ENCODE peak calls at places on chromosome 14, in six cellular contexts. J, K, X, N, W and C are unnamed samples.

GRCh38 chr14:55721353-55721752 is 141.3 kb downstream of the KTN1 start:
- DNase-seq in K (no peak), J (no peak), W (no peak), X (peak), N (no peak), C (peak)

GRCh38 chr14:76930549-76930948 is 98.0 kb downstream of the IRF2BPL start:
- DNase-seq in N (no peak), K (no peak), J (no peak), W (no peak), X (no peak), C (no peak)

GRCh38 chr14:89401783-89402182 is 15.2 kb downstream of the FOXN3 start:
- DNase-seq in W (no peak), K (no peak), J (no peak), X (no peak), N (no peak), C (no peak)

GRCh38 chr14:85468815-85469214 is 61.1 kb upstream of the FLRT2 start:
- DNase-seq in W (no peak), N (no peak), J (no peak), K (no peak), X (no peak), C (no peak)

GRCh38 chr14:100677925-100678765 is 48.5 kb upstream of the DLK1 start:
- DNase-seq in K (no peak), X (peak), N (no peak), W (no peak), J (no peak), C (no peak)

GRCh38 chr14:51653096-51653814 is 1.5 kb downstream of the FRMD6 start:
- DNase-seq in N (no peak), J (no peak), X (peak), W (no peak), K (no peak), C (peak)

GRCh38 chr14:60514378-60515243 is 5.7 kb downstream of the SIX6 start:
- DNase-seq in K (peak), J (no peak), X (peak), N (peak), W (peak), C (no peak)

GRCh38 chr14:50070840-50071548 is 45.4 kb downstream of the VCPKMT start:
- DNase-seq in W (no peak), X (no peak), J (no peak), N (no peak), K (peak), C (no peak)

GRCh38 chr14:91245029-91245428 is 525 bp upstream of the GPR68 start:
- DNase-seq in W (no peak), J (no peak), X (no peak), N (no peak), K (no peak), C (no peak)

GRCh38 chr14:35949933-35950332 is 123.8 kb downstream of the BRMS1L start:
- DNase-seq in X (no peak), K (no peak), W (no peak), J (no peak), N (no peak), C (no peak)

GRCh38 chr14:100524933-100525243 is 62.3 kb downstream of the BEGAIN start:
- DNase-seq in W (peak), J (no peak), K (peak), X (peak), N (peak), C (no peak)

GRCh38 chr14:100440207-100440631 is 117.1 kb downstream of the SLC25A47 start:
- DNase-seq in J (peak), W (peak), N (peak), X (peak), K (peak), C (peak)

GRCh38 chr14:74161526-74162158 is 76.9 kb downstream of the LIN52 start:
- DNase-seq in J (no peak), N (peak), X (no peak), K (no peak), W (no peak), C (no peak)

GRCh38 chr14:59200214-59200613 is 11.7 kb downstream of the DAAM1 start:
- DNase-seq in N (no peak), X (no peak), J (no peak), W (no peak), K (no peak), C (no peak)

GRCh38 chr14:98826618-98827017 is 445.4 kb downstream of the BCL11B start:
- DNase-seq in J (no peak), W (no peak), K (no peak), N (no peak), X (peak), C (no peak)

GRCh38 chr14:31947076-31947475 is 130.0 kb upstream of the ARHGAP5 start:
- DNase-seq in N (no peak), K (no peak), W (no peak), J (no peak), X (no peak), C (no peak)

GRCh38 chr14:22551597-22551982 is 37.4 kb downstream of the DAD1 start:
- DNase-seq in J (no peak), K (no peak), N (no peak), W (no peak), X (no peak), C (no peak)

GRCh38 chr14:38197761-38198345 is 9.9 kb upstream of the SSTR1 start:
- DNase-seq in K (no peak), N (no peak), J (no peak), X (no peak), W (no peak), C (peak)

GRCh38 chr14:100587763-100588411 is 670 bp upstream of the BEGAIN start:
- DNase-seq in J (no peak), X (peak), W (no peak), K (no peak), N (peak), C (no peak)

GRCh38 chr14:61386173-61386772 is 64.9 kb downstream of the PRKCH start:
- DNase-seq in K (no peak), X (no peak), N (no peak), J (no peak), W (no peak), C (no peak)

GRCh38 chr14:82642425-82642824 is 1108.8 kb upstream of the SEL1L start:
- DNase-seq in N (peak), K (no peak), X (peak), J (peak), W (peak), C (no peak)

GRCh38 chr14:90567991-90568390 is 171.2 kb downstream of the CALM1 start:
- DNase-seq in W (no peak), N (no peak), X (no peak), K (no peak), J (no peak), C (no peak)

GRCh38 chr14:65229431-65230286 is 127.3 kb upstream of the MAX start:
- DNase-seq in W (no peak), J (no peak), X (peak), N (peak), K (peak), C (peak)

GRCh38 chr14:50342211-50343080 is 30.3 kb downstream of the DMAC2L start:
- DNase-seq in X (peak), J (no peak), N (peak), W (no peak), K (peak), C (peak)